ENCODE peak calls at places on chromosomes 16 and 17, in nine cellular contexts. L, W, R, Q, S, T, D, G and I are unnamed samples.

GRCh38 chr17:77167472-77168306 is 26.9 kb downstream of the SEC14L1 start:
- DNase-seq in L (no peak), W (no peak), R (no peak), Q (no peak), S (no peak), T (no peak), D (peak), G (no peak), I (no peak)

GRCh38 chr17:83181991-83182619 is 102.7 kb downstream of the METRNL start:
- DNase-seq in L (no peak), W (no peak), R (no peak), Q (peak), S (no peak), T (peak), D (no peak), G (no peak), I (no peak)

GRCh38 chr17:913207-913606 is 66.4 kb downstream of the NXN start:
- DNase-seq in L (no peak), W (no peak), R (no peak), Q (no peak), S (no peak), T (no peak), D (no peak), G (no peak), I (no peak)

GRCh38 chr17:77445908-77446535 is 305.3 kb downstream of the SEC14L1 start:
- DNase-seq in L (no peak), W (no peak), R (no peak), Q (no peak), S (no peak), T (no peak), D (no peak), G (no peak), I (peak)

GRCh38 chr16:68235882-68236803 is at the start of gene ESRP2:
- DNase-seq in L (peak), W (peak), R (peak), Q (peak), S (no peak), T (peak), D (no peak), G (peak), I (peak)

GRCh38 chr16:10776280-10776679 is 32.6 kb downstream of the NUBP1 start:
- DNase-seq in L (no peak), W (no peak), R (no peak), Q (no peak), S (no peak), T (no peak), D (no peak), G (peak), I (no peak)

GRCh38 chr17:49438439-49438861 is 23.8 kb upstream of the PHB1 start:
- DNase-seq in L (peak), W (no peak), R (no peak), Q (no peak), S (no peak), T (peak), D (no peak), G (no peak), I (no peak)

GRCh38 chr17:28552201-28552999 is at the start of gene UNC119:
- DNase-seq in L (peak), W (peak), R (peak), Q (peak), S (peak), T (no peak), D (peak), G (peak), I (peak)

GRCh38 chr17:48347203-48347602 is 82.8 kb downstream of the SKAP1 start:
- DNase-seq in L (no peak), W (no peak), R (no peak), Q (no peak), S (no peak), T (no peak), D (no peak), G (no peak), I (no peak)

GRCh38 chr17:17641621-17642409 is 39.4 kb upstream of the RAI1 start:
- DNase-seq in L (peak), W (peak), R (peak), Q (peak), S (peak), T (no peak), D (peak), G (peak), I (peak)

GRCh38 chr17:81148986-81149533 is 16.2 kb upstream of the PVALEF start:
- DNase-seq in L (no peak), W (no peak), R (no peak), Q (no peak), S (no peak), T (no peak), D (no peak), G (no peak), I (no peak)

GRCh38 chr16:7990864-7991263 is 599.4 kb downstream of the TMEM114 start:
- DNase-seq in L (no peak), W (no peak), R (no peak), Q (no peak), S (no peak), T (no peak), D (no peak), G (no peak), I (no peak)

GRCh38 chr16:68839831-68840230 is 3.5 kb upstream of the TANGO6 start:
- DNase-seq in L (no peak), W (no peak), R (no peak), Q (no peak), S (no peak), T (no peak), D (no peak), G (no peak), I (no peak)

GRCh38 chr16:12403746-12404658 is 399.7 kb downstream of the CPPED1 start:
- DNase-seq in L (peak), W (no peak), R (no peak), Q (no peak), S (no peak), T (no peak), D (no peak), G (no peak), I (peak)

GRCh38 chr16:53090591-53091507 is 36.1 kb downstream of the CHD9 start:
- DNase-seq in L (no peak), W (peak), R (peak), Q (peak), S (peak), T (no peak), D (no peak), G (peak), I (no peak)

GRCh38 chr16:24069036-24069590 is 187.0 kb upstream of the CACNG3 start:
- DNase-seq in L (no peak), W (no peak), R (no peak), Q (no peak), S (no peak), T (no peak), D (no peak), G (no peak), I (no peak)

GRCh38 chr17:28174352-28175046 is 132.0 kb downstream of the NLK start:
- DNase-seq in L (no peak), W (no peak), R (no peak), Q (no peak), S (peak), T (no peak), D (no peak), G (peak), I (no peak)

GRCh38 chr16:77794586-77794985 is 6.2 kb downstream of the VAT1L start:
- DNase-seq in L (no peak), W (no peak), R (no peak), Q (no peak), S (peak), T (no peak), D (no peak), G (no peak), I (no peak)

GRCh38 chr17:69669441-69670178 is 255.1 kb downstream of the MAP2K6 start:
- DNase-seq in L (peak), W (no peak), R (no peak), Q (no peak), S (no peak), T (no peak), D (no peak), G (no peak), I (no peak)

GRCh38 chr17:77607606-77608005 is 350.9 kb upstream of the TNRC6C start:
- DNase-seq in L (no peak), W (no peak), R (no peak), Q (no peak), S (no peak), T (peak), D (no peak), G (no peak), I (no peak)

GRCh38 chr16:19284207-19284606 is 1.3 kb upstream of the CLEC19A start:
- DNase-seq in L (no peak), W (peak), R (peak), Q (no peak), S (no peak), T (peak), D (peak), G (no peak), I (no peak)

GRCh38 chr16:23795369-23795768 is 40.4 kb upstream of the PRKCB start:
- DNase-seq in L (no peak), W (no peak), R (no peak), Q (no peak), S (no peak), T (no peak), D (no peak), G (no peak), I (no peak)

GRCh38 chr17:74949455-74950115 is 13.9 kb downstream of the OTOP3 start:
- DNase-seq in L (no peak), W (no peak), R (no peak), Q (no peak), S (no peak), T (no peak), D (no peak), G (no peak), I (no peak)

GRCh38 chr17:8016632-8017424 is 14.4 kb downstream of the GUCY2D start:
- DNase-seq in L (peak), W (no peak), R (peak), Q (no peak), S (peak), T (no peak), D (peak), G (peak), I (peak)

GRCh38 chr16:89330177-89330856 is 112.8 kb downstream of the ZNF778 start:
- DNase-seq in L (peak), W (no peak), R (no peak), Q (no peak), S (peak), T (peak), D (peak), G (no peak), I (peak)

GRCh38 chr17:82231562-82232321 is 2.9 kb downstream of the SLC16A3 start:
- DNase-seq in L (peak), W (peak), R (peak), Q (peak), S (peak), T (no peak), D (peak), G (no peak), I (peak)

GRCh38 chr16:53433930-53434435 is 288 bp upstream of the RBL2 start:
- DNase-seq in L (no peak), W (no peak), R (peak), Q (no peak), S (peak), T (no peak), D (no peak), G (no peak), I (no peak)

GRCh38 chr17:57672971-57673370 is 72.1 kb downstream of the CCDC182 start:
- DNase-seq in L (no peak), W (no peak), R (no peak), Q (peak), S (no peak), T (no peak), D (no peak), G (peak), I (no peak)

GRCh38 chr16:84247844-84248243 is 8.0 kb upstream of the KCNG4 start:
- DNase-seq in L (no peak), W (no peak), R (no peak), Q (no peak), S (peak), T (no peak), D (no peak), G (no peak), I (no peak)

GRCh38 chr16:11500720-11501346 is 85.9 kb downstream of the LITAF start:
- DNase-seq in L (no peak), W (no peak), R (no peak), Q (no peak), S (no peak), T (no peak), D (no peak), G (no peak), I (no peak)

GRCh38 chr17:77579717-77580116 is 378.8 kb upstream of the TNRC6C start:
- DNase-seq in L (no peak), W (no peak), R (no peak), Q (no peak), S (no peak), T (no peak), D (no peak), G (no peak), I (no peak)

GRCh38 chr16:11517926-11518325 is 68.8 kb downstream of the LITAF start:
- DNase-seq in L (no peak), W (no peak), R (no peak), Q (no peak), S (no peak), T (no peak), D (no peak), G (no peak), I (no peak)

DNA sequence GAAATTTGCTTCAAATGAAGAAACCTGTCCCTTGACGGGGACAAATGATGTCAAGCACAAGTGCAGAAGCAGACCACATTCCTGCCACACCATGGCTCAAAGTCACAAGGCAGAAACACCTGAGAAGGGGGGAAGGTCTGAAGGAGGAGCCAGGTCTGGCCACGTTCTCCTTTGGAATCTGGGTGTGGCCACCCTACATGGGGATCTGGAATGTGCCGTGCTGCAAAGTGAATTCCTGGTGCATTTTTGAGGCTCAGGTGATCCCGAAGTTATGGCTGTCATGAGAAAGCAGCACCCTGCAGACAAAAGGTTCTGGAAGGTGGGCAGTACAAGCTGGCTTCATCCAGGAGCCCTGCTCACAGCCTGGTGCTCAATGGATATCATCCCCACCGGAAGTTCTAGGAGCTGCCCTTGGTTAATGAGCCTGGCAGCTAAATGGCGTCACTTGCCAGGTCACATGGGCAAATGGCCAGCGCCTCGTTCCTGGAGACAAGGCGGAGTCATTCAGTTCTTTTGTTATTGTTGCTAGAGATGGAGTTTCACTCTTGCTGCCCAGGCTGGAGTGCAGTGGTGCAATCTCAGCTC is 20.1 kb upstream of the ADCY9 start:
- DNase-seq in L (peak), W (no peak), R (no peak), Q (no peak), S (no peak), T (peak), D (peak), G (no peak), I (no peak)
- TF ChIP-seq CTCF in L (no peak), W (no peak), R (no peak), Q (no peak), S (no peak), T (no peak), D (no peak), G (no peak), I (no peak)

DNA sequence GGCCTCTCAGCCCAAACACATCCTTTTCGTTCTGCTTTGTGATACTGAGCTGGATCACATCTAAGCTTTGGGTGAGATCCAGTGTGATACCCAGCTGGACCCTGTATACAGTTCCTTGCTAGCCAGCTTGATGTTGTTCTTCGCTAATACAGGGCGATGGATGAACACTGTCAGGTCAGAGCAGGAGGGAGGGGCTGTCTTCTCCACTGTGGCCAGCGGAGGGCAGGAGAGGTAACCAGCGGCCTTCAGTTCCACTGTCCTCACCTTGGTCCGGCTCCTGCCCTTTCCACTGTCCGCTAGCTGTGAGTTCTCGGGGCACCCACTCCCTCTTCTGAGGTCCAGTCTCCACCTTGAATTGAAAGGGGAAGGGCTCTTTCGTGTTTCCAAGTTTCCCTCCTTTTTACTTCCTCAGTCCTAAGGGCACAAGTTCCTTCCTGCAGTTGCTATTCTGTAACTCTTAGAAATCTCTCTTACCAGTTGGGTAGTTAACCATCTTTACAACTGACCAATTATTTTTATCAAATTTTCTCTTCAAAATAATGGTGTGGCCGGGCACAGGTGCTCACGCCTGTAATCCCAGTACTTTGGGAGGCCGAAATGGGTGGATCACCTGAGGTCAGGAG is 3.0 kb upstream of the ZNF213 start:
- DNase-seq in L (peak), W (peak), R (no peak), Q (no peak), S (peak), T (no peak), D (peak), G (no peak), I (peak)
- TF ChIP-seq CTCF in L (peak), W (peak), R (peak), Q (no peak), S (peak), T (peak), D (peak), G (peak), I (peak)

GRCh38 chr17:40033339-40033738 is 18.1 kb downstream of the CSF3 start:
- DNase-seq in L (no peak), W (no peak), R (no peak), Q (no peak), S (no peak), T (no peak), D (no peak), G (no peak), I (no peak)

GRCh38 chr17:40035162-40035559 is 19.0 kb downstream of the MED24 start:
- DNase-seq in L (peak), W (no peak), R (no peak), Q (no peak), S (peak), T (no peak), D (peak), G (peak), I (peak)

GRCh38 chr17:40034426-40035161 is 19.4 kb downstream of the CSF3 start:
- DNase-seq in L (no peak), W (no peak), R (no peak), Q (no peak), S (no peak), T (no peak), D (no peak), G (peak), I (no peak)

DNA sequence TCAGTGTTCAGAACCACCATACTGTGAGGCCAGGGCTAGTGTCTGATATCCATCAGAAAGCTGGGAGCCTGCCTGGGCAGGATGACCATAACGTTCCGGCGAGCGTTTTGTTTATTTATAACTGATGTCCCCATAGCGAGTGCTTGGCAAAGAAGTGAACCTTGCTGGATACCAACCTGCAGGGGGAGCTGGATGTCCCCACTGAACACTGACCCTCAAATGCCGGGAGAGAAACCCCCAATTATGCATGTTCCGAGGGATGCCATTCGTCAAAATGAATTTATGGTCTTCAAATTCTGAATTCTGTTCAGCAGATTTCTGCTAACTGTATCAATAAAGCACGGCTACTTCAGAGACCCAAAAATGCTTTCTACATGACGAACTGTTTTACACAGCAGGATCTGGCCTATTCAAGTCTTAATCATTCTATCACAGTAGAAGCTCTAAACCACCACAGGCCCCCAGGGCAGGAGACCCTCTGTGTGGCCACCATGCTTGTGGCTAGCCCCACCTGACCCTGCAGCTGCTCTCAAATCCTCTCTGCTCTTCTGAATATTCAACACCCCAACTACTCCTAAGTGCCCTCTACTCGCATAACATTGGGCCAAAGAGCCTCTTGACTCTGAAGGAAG is 15.2 kb downstream of the MED24 start:
- DNase-seq in L (peak), W (peak), R (peak), Q (peak), S (peak), T (no peak), D (peak), G (peak), I (peak)
- TF ChIP-seq CTCF in L (peak), W (peak), R (peak), Q (peak), S (peak), T (peak), D (peak), G (peak), I (peak)

GRCh38 chr17:42276359-42276608 is at the start of gene STAT5B:
- DNase-seq in L (peak), W (peak), R (peak), Q (peak), S (peak), T (no peak), D (peak), G (peak), I (peak)

GRCh38 chr17:42274812-42275526 is 1.2 kb downstream of the STAT5B start:
- DNase-seq in L (no peak), W (no peak), R (no peak), Q (no peak), S (no peak), T (no peak), D (no peak), G (no peak), I (no peak)

GRCh38 chr17:42275527-42276358 is 448 bp downstream of the STAT5B start:
- DNase-seq in L (peak), W (no peak), R (no peak), Q (no peak), S (peak), T (no peak), D (no peak), G (peak), I (no peak)

GRCh38 chr17:42277342-42277712 is 1.1 kb upstream of the STAT5B start:
- DNase-seq in L (no peak), W (no peak), R (no peak), Q (no peak), S (no peak), T (no peak), D (no peak), G (no peak), I (no peak)

GRCh38 chr17:42276609-42277341 is 584 bp upstream of the STAT5B start:
- DNase-seq in L (peak), W (peak), R (peak), Q (peak), S (peak), T (no peak), D (peak), G (no peak), I (peak)
- TF ChIP-seq CTCF in L (no peak), W (no peak), R (no peak), Q (no peak), S (no peak), T (no peak), D (no peak), G (no peak), I (no peak)

GRCh38 chr17:46783031-46783593 is 35.4 kb downstream of the WNT3 start:
- DNase-seq in L (no peak), W (no peak), R (no peak), Q (no peak), S (no peak), T (no peak), D (no peak), G (no peak), I (no peak)

GRCh38 chr17:46780003-46780373 is 38.5 kb downstream of the WNT3 start:
- DNase-seq in L (no peak), W (no peak), R (no peak), Q (no peak), S (no peak), T (no peak), D (no peak), G (no peak), I (no peak)

GRCh38 chr17:46785696-46786095 is 32.8 kb downstream of the WNT3 start:
- DNase-seq in L (peak), W (no peak), R (no peak), Q (no peak), S (no peak), T (no peak), D (no peak), G (no peak), I (no peak)

GRCh38 chr17:46777943-46778915 is 40.3 kb downstream of the WNT3 start:
- DNase-seq in L (peak), W (no peak), R (no peak), Q (no peak), S (no peak), T (no peak), D (peak), G (no peak), I (no peak)

GRCh38 chr17:46782250-46782953 is 36.1 kb downstream of the WNT3 start:
- DNase-seq in L (peak), W (no peak), R (no peak), Q (no peak), S (peak), T (no peak), D (peak), G (peak), I (peak)
- TF ChIP-seq CTCF in L (peak), W (peak), R (peak), Q (peak), S (peak), T (peak), D (peak), G (peak), I (peak)